ENCODE peak calls at places on chromosomes 13 and 19, in six cellular contexts. One of them, this sample, is unnamed.

GRCh38 chr19:55251296-55252081 is 7.3 kb downstream of the PPP6R1 start:
- DNase-seq in mucosa of descending colon: peak; percentile 36
- DNase-seq in cardiac fibroblast: peak; percentile 19
- DNase-seq in fibroblast of pulmonary artery: peak; percentile 27
- DNase-seq in OCI-LY7: peak; percentile 52
- DNase-seq in left ventricle myocardium inferior: no peak
- DNase-seq in this sample: no peak

GRCh38 chr19:52176574-52176973 is 5.2 kb upstream of the ZNF836 start:
- DNase-seq in fibroblast of pulmonary artery: no peak
- DNase-seq in OCI-LY7: no peak
- DNase-seq in cardiac fibroblast: no peak
- DNase-seq in left ventricle myocardium inferior: no peak
- DNase-seq in mucosa of descending colon: no peak
- DNase-seq in this sample: no peak

GRCh38 chr13:34748078-34748477 is 194.0 kb upstream of the NBEA start:
- DNase-seq in left ventricle myocardium inferior: peak; percentile 21
- DNase-seq in OCI-LY7: no peak
- DNase-seq in fibroblast of pulmonary artery: peak; percentile 99
- DNase-seq in cardiac fibroblast: peak; percentile 99
- DNase-seq in mucosa of descending colon: no peak
- DNase-seq in this sample: no peak

GRCh38 chr13:72849571-72849970 is 67.6 kb downstream of the PIBF1 start:
- DNase-seq in mucosa of descending colon: no peak
- DNase-seq in left ventricle myocardium inferior: no peak
- DNase-seq in OCI-LY7: no peak
- DNase-seq in cardiac fibroblast: peak; percentile 23
- DNase-seq in fibroblast of pulmonary artery: peak; percentile 35
- DNase-seq in this sample: no peak

GRCh38 chr13:109271061-109271460 is 515.3 kb downstream of the IRS2 start:
- DNase-seq in OCI-LY7: no peak
- DNase-seq in left ventricle myocardium inferior: no peak
- DNase-seq in mucosa of descending colon: no peak
- DNase-seq in fibroblast of pulmonary artery: no peak
- DNase-seq in cardiac fibroblast: no peak
- DNase-seq in this sample: no peak

GRCh38 chr13:111011899-111012298 is 97.0 kb upstream of the ANKRD10 start:
- DNase-seq in mucosa of descending colon: no peak
- DNase-seq in cardiac fibroblast: no peak
- DNase-seq in OCI-LY7: no peak
- DNase-seq in fibroblast of pulmonary artery: no peak
- DNase-seq in left ventricle myocardium inferior: no peak
- DNase-seq in this sample: no peak

GRCh38 chr13:35794734-35795389 is 318.4 kb upstream of the MAB21L1 start:
- DNase-seq in mucosa of descending colon: no peak
- DNase-seq in fibroblast of pulmonary artery: no peak
- DNase-seq in OCI-LY7: no peak
- DNase-seq in cardiac fibroblast: no peak
- DNase-seq in left ventricle myocardium inferior: no peak
- DNase-seq in this sample: no peak

GRCh38 chr13:26022538-26023292 is 29.1 kb downstream of the SHISA2 start:
- DNase-seq in OCI-LY7: no peak
- DNase-seq in cardiac fibroblast: peak; percentile 74
- DNase-seq in mucosa of descending colon: peak; percentile 28
- DNase-seq in fibroblast of pulmonary artery: peak; percentile 44
- DNase-seq in left ventricle myocardium inferior: peak; percentile 83
- DNase-seq in this sample: no peak

GRCh38 chr13:28408235-28408848 is 86.6 kb downstream of the FLT1 start:
- DNase-seq in mucosa of descending colon: no peak
- DNase-seq in OCI-LY7: no peak
- DNase-seq in cardiac fibroblast: peak; percentile 72
- DNase-seq in left ventricle myocardium inferior: peak; percentile 56
- DNase-seq in fibroblast of pulmonary artery: peak; percentile 76
- DNase-seq in this sample: no peak

GRCh38 chr19:6224308-6224675 is 55.5 kb downstream of the MLLT1 start:
- DNase-seq in fibroblast of pulmonary artery: no peak
- DNase-seq in left ventricle myocardium inferior: no peak
- DNase-seq in cardiac fibroblast: no peak
- DNase-seq in mucosa of descending colon: no peak
- DNase-seq in OCI-LY7: no peak
- DNase-seq in this sample: no peak

GRCh38 chr19:36009220-36009619 is 607 bp upstream of the SYNE4 start:
- DNase-seq in fibroblast of pulmonary artery: peak; percentile 58
- DNase-seq in OCI-LY7: no peak
- DNase-seq in mucosa of descending colon: peak; percentile 81
- DNase-seq in left ventricle myocardium inferior: peak; percentile 68
- DNase-seq in cardiac fibroblast: peak; percentile 74
- DNase-seq in this sample: no peak

GRCh38 chr19:57934820-57935665 is at the start of gene ZNF418:
- DNase-seq in left ventricle myocardium inferior: peak; percentile 42
- DNase-seq in OCI-LY7: no peak
- DNase-seq in mucosa of descending colon: peak; percentile 43
- DNase-seq in cardiac fibroblast: peak; percentile 88
- DNase-seq in fibroblast of pulmonary artery: peak; percentile 90
- DNase-seq in this sample: peak; percentile 41

GRCh38 chr19:33456845-33457220 is 64.8 kb downstream of the PEPD start:
- DNase-seq in fibroblast of pulmonary artery: no peak
- DNase-seq in OCI-LY7: no peak
- DNase-seq in left ventricle myocardium inferior: no peak
- DNase-seq in cardiac fibroblast: no peak
- DNase-seq in mucosa of descending colon: no peak
- DNase-seq in this sample: no peak

GRCh38 chr19:28492201-28492600 is 720.8 kb downstream of the UQCRFS1 start:
- DNase-seq in mucosa of descending colon: no peak
- DNase-seq in left ventricle myocardium inferior: no peak
- DNase-seq in cardiac fibroblast: no peak
- DNase-seq in fibroblast of pulmonary artery: no peak
- DNase-seq in OCI-LY7: no peak
- DNase-seq in this sample: no peak

GRCh38 chr19:43774103-43774939 is 6.5 kb downstream of the KCNN4 start:
- DNase-seq in mucosa of descending colon: peak; percentile 77
- DNase-seq in left ventricle myocardium inferior: peak; percentile 68
- DNase-seq in OCI-LY7: no peak
- DNase-seq in cardiac fibroblast: peak; percentile 77
- DNase-seq in fibroblast of pulmonary artery: peak; percentile 57
- DNase-seq in this sample: no peak

GRCh38 chr19:58009301-58009665 is 6.7 kb upstream of the ZNF606 start:
- DNase-seq in mucosa of descending colon: no peak
- DNase-seq in cardiac fibroblast: no peak
- DNase-seq in OCI-LY7: no peak
- DNase-seq in fibroblast of pulmonary artery: no peak
- DNase-seq in left ventricle myocardium inferior: no peak
- DNase-seq in this sample: no peak

GRCh38 chr13:98083507-98083906 is 59.4 kb upstream of the FARP1 start:
- DNase-seq in fibroblast of pulmonary artery: peak; percentile 90
- DNase-seq in mucosa of descending colon: no peak
- DNase-seq in OCI-LY7: no peak
- DNase-seq in left ventricle myocardium inferior: no peak
- DNase-seq in cardiac fibroblast: peak; percentile 88
- DNase-seq in this sample: no peak

GRCh38 chr13:40549500-40550094 is 116.8 kb downstream of the FOXO1 start:
- DNase-seq in fibroblast of pulmonary artery: peak; percentile 28
- DNase-seq in cardiac fibroblast: peak; percentile 51
- DNase-seq in OCI-LY7: no peak
- DNase-seq in left ventricle myocardium inferior: no peak
- DNase-seq in mucosa of descending colon: no peak
- DNase-seq in this sample: no peak

GRCh38 chr13:30196025-30196424 is 111.3 kb downstream of the KATNAL1 start:
- DNase-seq in OCI-LY7: no peak
- DNase-seq in left ventricle myocardium inferior: no peak
- DNase-seq in mucosa of descending colon: no peak
- DNase-seq in fibroblast of pulmonary artery: peak; percentile 8
- DNase-seq in cardiac fibroblast: peak; percentile 3
- DNase-seq in this sample: no peak

GRCh38 chr13:113489549-113490495 is 689 bp downstream of the DCUN1D2 start:
- DNase-seq in OCI-LY7: peak; percentile 43
- DNase-seq in left ventricle myocardium inferior: no peak
- DNase-seq in mucosa of descending colon: no peak
- DNase-seq in cardiac fibroblast: peak; percentile 53
- DNase-seq in fibroblast of pulmonary artery: peak; percentile 54
- DNase-seq in this sample: no peak

GRCh38 chr13:106467406-106468122 is 67.9 kb downstream of the EFNB2 start:
- DNase-seq in OCI-LY7: no peak
- DNase-seq in mucosa of descending colon: no peak
- DNase-seq in left ventricle myocardium inferior: no peak
- DNase-seq in cardiac fibroblast: no peak
- DNase-seq in fibroblast of pulmonary artery: no peak
- DNase-seq in this sample: no peak

GRCh38 chr19:51470966-51471365 is 7.4 kb upstream of the CEACAM18 start:
- DNase-seq in OCI-LY7: no peak
- DNase-seq in mucosa of descending colon: no peak
- DNase-seq in fibroblast of pulmonary artery: peak; percentile 50
- DNase-seq in left ventricle myocardium inferior: no peak
- DNase-seq in cardiac fibroblast: peak; percentile 28
- DNase-seq in this sample: no peak

GRCh38 chr13:25455146-25455545 is 83.4 kb downstream of the ATP8A2 start:
- DNase-seq in fibroblast of pulmonary artery: no peak
- DNase-seq in left ventricle myocardium inferior: no peak
- DNase-seq in OCI-LY7: no peak
- DNase-seq in cardiac fibroblast: no peak
- DNase-seq in mucosa of descending colon: no peak
- DNase-seq in this sample: no peak

GRCh38 chr19:43699506-43700367 is 16.1 kb upstream of the IRGC start:
- DNase-seq in OCI-LY7: no peak
- DNase-seq in left ventricle myocardium inferior: peak; percentile 23
- DNase-seq in cardiac fibroblast: peak; percentile 42
- DNase-seq in mucosa of descending colon: peak; percentile 68
- DNase-seq in fibroblast of pulmonary artery: peak; percentile 40
- DNase-seq in this sample: no peak

GRCh38 chr13:33717775-33718174 is 100.2 kb upstream of the RFC3 start:
- DNase-seq in OCI-LY7: no peak
- DNase-seq in left ventricle myocardium inferior: no peak
- DNase-seq in fibroblast of pulmonary artery: peak; percentile 9
- DNase-seq in cardiac fibroblast: no peak
- DNase-seq in mucosa of descending colon: no peak
- DNase-seq in this sample: no peak

DNA sequence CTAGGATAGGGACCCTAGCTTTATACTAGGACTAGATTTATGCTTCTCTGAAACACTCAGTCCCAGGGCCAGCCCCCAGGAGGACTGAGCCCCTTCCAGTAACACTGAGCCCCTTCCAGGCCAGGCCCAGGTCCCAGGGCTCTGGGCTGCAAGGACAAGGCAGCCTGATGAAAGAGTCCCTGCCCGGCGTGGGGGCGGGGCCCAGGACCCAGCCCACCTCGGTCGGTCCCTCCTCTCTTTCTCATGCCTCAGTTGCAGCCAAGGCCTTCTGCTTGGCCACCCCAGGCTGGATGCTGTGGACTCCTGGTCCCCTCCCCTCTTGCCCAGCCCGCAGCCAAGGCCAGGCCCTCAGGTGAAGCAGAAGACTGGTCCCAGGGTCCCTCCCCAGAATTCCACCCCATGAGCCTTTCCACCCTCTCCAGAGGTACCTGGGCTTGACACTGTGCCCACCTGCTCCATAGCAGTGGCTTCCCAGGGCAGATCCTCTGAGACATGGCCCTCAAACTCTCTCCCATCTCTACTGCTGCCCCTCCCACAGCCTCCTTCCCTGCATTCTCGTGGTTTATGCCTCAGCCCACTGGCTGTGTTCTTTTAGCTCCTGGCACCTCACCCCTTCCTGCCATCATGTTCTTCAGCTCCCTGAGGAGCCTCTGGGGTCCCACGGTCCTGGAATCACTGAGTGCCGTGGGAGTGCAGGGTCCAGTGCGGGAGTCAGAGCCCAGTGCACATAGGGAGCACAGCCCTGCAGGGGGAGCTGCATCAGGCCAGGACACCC is 53.6 kb upstream of the C1QTNF9B start:
- DNase-seq in fibroblast of pulmonary artery: no peak
- DNase-seq in left ventricle myocardium inferior: no peak
- DNase-seq in OCI-LY7: no peak
- DNase-seq in mucosa of descending colon: no peak
- DNase-seq in cardiac fibroblast: no peak
- DNase-seq in this sample: no peak
- TF ChIP-seq CTCF in fibroblast of pulmonary artery: peak; percentile 12
- TF ChIP-seq CTCF in left ventricle myocardium inferior: no peak
- TF ChIP-seq CTCF in OCI-LY7: no peak
- TF ChIP-seq CTCF in mucosa of descending colon: no peak
- TF ChIP-seq CTCF in cardiac fibroblast: peak; percentile 19
- TF ChIP-seq CTCF in this sample: no peak

GRCh38 chr19:19212866-19213265 is 1.1 kb downstream of the NCAN start:
- DNase-seq in left ventricle myocardium inferior: no peak
- DNase-seq in cardiac fibroblast: no peak
- DNase-seq in OCI-LY7: no peak
- DNase-seq in mucosa of descending colon: no peak
- DNase-seq in fibroblast of pulmonary artery: no peak
- DNase-seq in this sample: no peak
- H3K4me3 ChIP-seq in left ventricle myocardium inferior: no peak overlapping the region
- H3K4me3 ChIP-seq in cardiac fibroblast: no peak overlapping the region
- H3K4me3 ChIP-seq in OCI-LY7: no peak overlapping the region
- H3K4me3 ChIP-seq in mucosa of descending colon: no peak overlapping the region
- H3K4me3 ChIP-seq in fibroblast of pulmonary artery: no peak overlapping the region
- H3K4me3 ChIP-seq in this sample: no peak overlapping the region

GRCh38 chr19:3047307-3048189 is 14.7 kb downstream of the TLE5 start:
- DNase-seq in cardiac fibroblast: peak; percentile 82
- DNase-seq in OCI-LY7: peak; percentile 46
- DNase-seq in left ventricle myocardium inferior: peak; percentile 79
- DNase-seq in mucosa of descending colon: peak; percentile 87
- DNase-seq in fibroblast of pulmonary artery: peak; percentile 71
- DNase-seq in this sample: no peak
- TF ChIP-seq CTCF in cardiac fibroblast: no peak
- TF ChIP-seq CTCF in OCI-LY7: no peak
- TF ChIP-seq CTCF in left ventricle myocardium inferior: no peak
- TF ChIP-seq CTCF in mucosa of descending colon: no peak
- TF ChIP-seq CTCF in fibroblast of pulmonary artery: no peak
- TF ChIP-seq CTCF in this sample: no peak

GRCh38 chr19:41927810-41928192 is 448 bp downstream of the ERFL start:
- DNase-seq in OCI-LY7: peak; percentile 65
- DNase-seq in fibroblast of pulmonary artery: no peak
- DNase-seq in cardiac fibroblast: no peak
- DNase-seq in mucosa of descending colon: no peak
- DNase-seq in left ventricle myocardium inferior: no peak
- DNase-seq in this sample: no peak
- H3K4me3 ChIP-seq in OCI-LY7: peak overlapping the region; percentile 72
- H3K4me3 ChIP-seq in fibroblast of pulmonary artery: peak overlapping the region; percentile 45
- H3K4me3 ChIP-seq in cardiac fibroblast: peak overlapping the region; percentile 43
- H3K4me3 ChIP-seq in mucosa of descending colon: no peak overlapping the region
- H3K4me3 ChIP-seq in left ventricle myocardium inferior: peak overlapping the region; percentile 63
- H3K4me3 ChIP-seq in this sample: peak overlapping the region; percentile 54

GRCh38 chr13:60134376-60134775 is 29.4 kb downstream of the DIAPH3 start:
- DNase-seq in cardiac fibroblast: peak; percentile 45
- DNase-seq in fibroblast of pulmonary artery: peak; percentile 37
- DNase-seq in OCI-LY7: no peak
- DNase-seq in left ventricle myocardium inferior: no peak
- DNase-seq in mucosa of descending colon: no peak
- DNase-seq in this sample: no peak
- TF ChIP-seq CTCF in cardiac fibroblast: peak; percentile 39
- TF ChIP-seq CTCF in fibroblast of pulmonary artery: peak; percentile 36
- TF ChIP-seq CTCF in OCI-LY7: no peak
- TF ChIP-seq CTCF in left ventricle myocardium inferior: no peak
- TF ChIP-seq CTCF in mucosa of descending colon: no peak
- TF ChIP-seq CTCF in this sample: no peak

GRCh38 chr19:46303702-46304397 is 7.0 kb downstream of the HIF3A start:
- DNase-seq in mucosa of descending colon: peak; percentile 93
- DNase-seq in fibroblast of pulmonary artery: peak; percentile 64
- DNase-seq in cardiac fibroblast: peak; percentile 66
- DNase-seq in left ventricle myocardium inferior: peak; percentile 63
- DNase-seq in OCI-LY7: no peak
- DNase-seq in this sample: no peak
- H3K4me3 ChIP-seq in mucosa of descending colon: no peak overlapping the region
- H3K4me3 ChIP-seq in fibroblast of pulmonary artery: no peak overlapping the region
- H3K4me3 ChIP-seq in cardiac fibroblast: no peak overlapping the region
- H3K4me3 ChIP-seq in left ventricle myocardium inferior: peak overlapping the region; percentile 4
- H3K4me3 ChIP-seq in OCI-LY7: no peak overlapping the region
- H3K4me3 ChIP-seq in this sample: no peak overlapping the region